ENCODE peak calls at places on chromosomes 1 and 21, in five cellular contexts. One of them, this sample, is unnamed.

GRCh38 chr1:15525043-15525958 is 1.3 kb upstream of the CASP9 start:
- DNase-seq in astrocyte of the spinal cord: peak; percentile 18
- DNase-seq in fibroblast of lung: peak; percentile 1
- DNase-seq in AG10803: no peak
- DNase-seq in AG09309: peak; percentile 94
- DNase-seq in this sample: peak; percentile 94

GRCh38 chr1:116770625-116771024 is 16.4 kb downstream of the CD2 start:
- DNase-seq in AG09309: no peak
- DNase-seq in fibroblast of lung: no peak
- DNase-seq in AG10803: no peak
- DNase-seq in astrocyte of the spinal cord: no peak
- DNase-seq in this sample: no peak

GRCh38 chr1:20988943-20989342 is 187.8 kb downstream of the EIF4G3 start:
- DNase-seq in fibroblast of lung: no peak
- DNase-seq in AG10803: no peak
- DNase-seq in AG09309: no peak
- DNase-seq in astrocyte of the spinal cord: no peak
- DNase-seq in this sample: no peak

GRCh38 chr1:203769505-203770343 is 4.7 kb downstream of the LAX1 start:
- DNase-seq in astrocyte of the spinal cord: peak; percentile 90
- DNase-seq in fibroblast of lung: peak; percentile 93
- DNase-seq in AG10803: peak; percentile 94
- DNase-seq in AG09309: peak; percentile 72
- DNase-seq in this sample: peak; percentile 84

GRCh38 chr1:187817782-187818181 is 989.0 kb downstream of the PLA2G4A start:
- DNase-seq in astrocyte of the spinal cord: no peak
- DNase-seq in AG09309: no peak
- DNase-seq in AG10803: no peak
- DNase-seq in fibroblast of lung: no peak
- DNase-seq in this sample: no peak

GRCh38 chr21:41766051-41766882 is 585 bp downstream of the RIPK4 start:
- DNase-seq in fibroblast of lung: no peak
- DNase-seq in AG10803: no peak
- DNase-seq in AG09309: no peak
- DNase-seq in astrocyte of the spinal cord: no peak
- DNase-seq in this sample: no peak

GRCh38 chr1:223429821-223430220 is 36.6 kb downstream of the CCDC185 start:
- DNase-seq in fibroblast of lung: peak; percentile 37
- DNase-seq in AG09309: no peak
- DNase-seq in AG10803: peak; percentile 22
- DNase-seq in astrocyte of the spinal cord: no peak
- DNase-seq in this sample: no peak

GRCh38 chr21:44615466-44615865 is 3.6 kb downstream of the KRTAP10-8 start:
- DNase-seq in fibroblast of lung: no peak
- DNase-seq in astrocyte of the spinal cord: no peak
- DNase-seq in AG09309: no peak
- DNase-seq in AG10803: no peak
- DNase-seq in this sample: no peak

GRCh38 chr1:150268342-150268705 is 492 bp downstream of the APH1A start:
- DNase-seq in AG09309: no peak
- DNase-seq in AG10803: peak; percentile 28
- DNase-seq in astrocyte of the spinal cord: no peak
- DNase-seq in fibroblast of lung: peak; percentile 17
- DNase-seq in this sample: no peak

GRCh38 chr21:45324430-45325205 is 36.9 kb upstream of the POFUT2 start:
- DNase-seq in fibroblast of lung: no peak
- DNase-seq in AG10803: no peak
- DNase-seq in astrocyte of the spinal cord: no peak
- DNase-seq in AG09309: no peak
- DNase-seq in this sample: no peak

GRCh38 chr1:147719029-147719703 is 41.2 kb downstream of the GJA5 start:
- DNase-seq in astrocyte of the spinal cord: no peak
- DNase-seq in AG10803: no peak
- DNase-seq in AG09309: no peak
- DNase-seq in fibroblast of lung: no peak
- DNase-seq in this sample: no peak

GRCh38 chr1:115879977-115880376 is 39.1 kb upstream of the NHLH2 start:
- DNase-seq in fibroblast of lung: no peak
- DNase-seq in astrocyte of the spinal cord: no peak
- DNase-seq in AG09309: no peak
- DNase-seq in AG10803: no peak
- DNase-seq in this sample: no peak

GRCh38 chr1:46523556-46524443 is 27.6 kb downstream of the KNCN start:
- DNase-seq in AG09309: no peak
- DNase-seq in AG10803: no peak
- DNase-seq in astrocyte of the spinal cord: no peak
- DNase-seq in fibroblast of lung: no peak
- DNase-seq in this sample: no peak

GRCh38 chr1:187696092-187696491 is 867.3 kb downstream of the PLA2G4A start:
- DNase-seq in astrocyte of the spinal cord: peak; percentile 51
- DNase-seq in AG10803: no peak
- DNase-seq in AG09309: no peak
- DNase-seq in fibroblast of lung: peak; percentile 62
- DNase-seq in this sample: no peak

GRCh38 chr1:53371851-53372250 is 44.0 kb upstream of the LRP8 start:
- DNase-seq in AG09309: no peak
- DNase-seq in AG10803: no peak
- DNase-seq in astrocyte of the spinal cord: no peak
- DNase-seq in fibroblast of lung: no peak
- DNase-seq in this sample: no peak

GRCh38 chr1:178566187-178566586 is 53.3 kb downstream of the TEX35 start:
- DNase-seq in AG10803: peak; percentile 28
- DNase-seq in astrocyte of the spinal cord: no peak
- DNase-seq in fibroblast of lung: peak; percentile 17
- DNase-seq in AG09309: peak; percentile 5
- DNase-seq in this sample: no peak

GRCh38 chr1:229156819-229157218 is 114.1 kb upstream of the RAB4A start:
- DNase-seq in AG10803: no peak
- DNase-seq in astrocyte of the spinal cord: no peak
- DNase-seq in fibroblast of lung: no peak
- DNase-seq in AG09309: no peak
- DNase-seq in this sample: no peak

GRCh38 chr1:186887198-186887597 is 58.4 kb downstream of the PLA2G4A start:
- DNase-seq in AG10803: no peak
- DNase-seq in astrocyte of the spinal cord: no peak
- DNase-seq in AG09309: no peak
- DNase-seq in fibroblast of lung: peak; percentile 63
- DNase-seq in this sample: no peak

GRCh38 chr1:65527672-65528071 is 107.2 kb downstream of the LEPR start:
- DNase-seq in astrocyte of the spinal cord: no peak
- DNase-seq in AG10803: peak; percentile 73
- DNase-seq in AG09309: no peak
- DNase-seq in fibroblast of lung: no peak
- DNase-seq in this sample: no peak

DNA sequence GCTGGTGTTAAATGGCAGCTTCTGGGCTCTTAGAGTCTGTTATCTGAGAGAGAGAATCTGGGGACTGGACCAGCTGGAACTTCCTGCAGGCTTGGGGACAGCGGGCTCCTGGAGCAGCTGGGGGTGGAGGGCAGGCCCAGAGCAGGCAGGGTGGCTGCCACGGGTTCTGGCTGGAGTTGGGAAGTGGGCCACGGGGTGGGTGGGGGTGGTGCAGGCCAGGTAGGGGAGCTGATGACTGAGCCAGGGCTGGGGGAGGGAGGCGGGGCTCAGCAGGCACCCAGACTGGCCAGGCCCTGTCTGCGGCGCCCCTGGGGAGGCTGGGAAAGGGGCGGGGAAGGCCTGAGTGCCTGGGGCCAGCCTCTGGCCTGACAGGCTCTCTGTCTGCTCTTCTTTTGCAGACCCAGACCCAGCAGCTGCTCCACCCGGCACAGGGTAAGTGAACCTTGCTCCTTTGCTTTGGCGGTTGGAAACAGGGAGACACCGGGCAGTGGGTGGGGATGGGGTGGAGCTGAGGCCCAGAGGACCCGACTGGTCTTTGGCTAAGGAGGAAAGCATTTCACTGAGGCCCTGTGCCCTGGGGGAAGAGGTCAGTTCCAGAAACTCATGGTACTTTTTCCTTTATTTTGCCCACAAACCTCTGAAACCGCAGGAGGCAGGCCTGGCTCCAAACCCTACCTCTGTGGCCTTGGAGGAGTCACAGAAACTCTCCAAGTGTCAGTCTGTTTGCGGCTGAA is 48.7 kb downstream of the ARHGEF10L start:
- DNase-seq in AG09309: peak; percentile 39
- DNase-seq in fibroblast of lung: peak; percentile 74
- DNase-seq in astrocyte of the spinal cord: peak; percentile 72
- DNase-seq in AG10803: peak; percentile 88
- DNase-seq in this sample: no peak
- H3K4me3 ChIP-seq in AG09309: peak overlapping the region; percentile 26
- H3K4me3 ChIP-seq in fibroblast of lung: no peak overlapping the region
- H3K4me3 ChIP-seq in astrocyte of the spinal cord: no peak overlapping the region
- H3K4me3 ChIP-seq in AG10803: peak overlapping the region; percentile 40
- H3K4me3 ChIP-seq in this sample: no peak overlapping the region

GRCh38 chr1:227562037-227562436 is 1.3 kb upstream of the ZNF678 start:
- DNase-seq in astrocyte of the spinal cord: no peak
- DNase-seq in AG09309: no peak
- DNase-seq in AG10803: no peak
- DNase-seq in fibroblast of lung: no peak
- DNase-seq in this sample: no peak

GRCh38 chr1:227563319-227564201 is at the start of gene ZNF678:
- DNase-seq in fibroblast of lung: peak; percentile 91
- DNase-seq in astrocyte of the spinal cord: peak; percentile 94
- DNase-seq in AG10803: peak; percentile 88
- DNase-seq in AG09309: peak; percentile 73
- DNase-seq in this sample: peak; percentile 72

GRCh38 chr1:227568593-227568992 is 5.2 kb downstream of the ZNF678 start:
- DNase-seq in fibroblast of lung: no peak
- DNase-seq in astrocyte of the spinal cord: no peak
- DNase-seq in AG09309: no peak
- DNase-seq in AG10803: no peak
- DNase-seq in this sample: no peak

GRCh38 chr1:227562923-227563318 is 435 bp upstream of the ZNF678 start:
- DNase-seq in AG10803: no peak
- DNase-seq in astrocyte of the spinal cord: no peak
- DNase-seq in fibroblast of lung: no peak
- DNase-seq in AG09309: no peak
- DNase-seq in this sample: no peak

GRCh38 chr1:227567256-227567655 is 3.9 kb downstream of the ZNF678 start:
- DNase-seq in AG09309: no peak
- DNase-seq in AG10803: no peak
- DNase-seq in astrocyte of the spinal cord: no peak
- DNase-seq in fibroblast of lung: no peak
- DNase-seq in this sample: no peak
- H3K4me3 ChIP-seq in AG09309: no peak overlapping the region
- H3K4me3 ChIP-seq in AG10803: no peak overlapping the region
- H3K4me3 ChIP-seq in astrocyte of the spinal cord: no peak overlapping the region
- H3K4me3 ChIP-seq in fibroblast of lung: no peak overlapping the region
- H3K4me3 ChIP-seq in this sample: no peak overlapping the region

GRCh38 chr1:151907363-151908139 is 1.8 kb downstream of the THEM4 start:
- DNase-seq in astrocyte of the spinal cord: no peak
- DNase-seq in AG10803: no peak
- DNase-seq in fibroblast of lung: no peak
- DNase-seq in AG09309: no peak
- DNase-seq in this sample: no peak
- H3K4me3 ChIP-seq in astrocyte of the spinal cord: no peak overlapping the region
- H3K4me3 ChIP-seq in AG10803: no peak overlapping the region
- H3K4me3 ChIP-seq in fibroblast of lung: no peak overlapping the region
- H3K4me3 ChIP-seq in AG09309: no peak overlapping the region
- H3K4me3 ChIP-seq in this sample: no peak overlapping the region

GRCh38 chr1:22347854-22348760 is 103.5 kb upstream of the ZBTB40 start:
- DNase-seq in astrocyte of the spinal cord: peak; percentile 35
- DNase-seq in AG09309: no peak
- DNase-seq in AG10803: no peak
- DNase-seq in fibroblast of lung: no peak
- DNase-seq in this sample: no peak
- H3K4me3 ChIP-seq in astrocyte of the spinal cord: no peak overlapping the region
- H3K4me3 ChIP-seq in AG09309: no peak overlapping the region
- H3K4me3 ChIP-seq in AG10803: no peak overlapping the region
- H3K4me3 ChIP-seq in fibroblast of lung: no peak overlapping the region
- H3K4me3 ChIP-seq in this sample: no peak overlapping the region

This sample was measured in skeletal muscle cell.